ENCODE peak calls at places on chromosomes 1 and 21, in six cellular contexts. K, O, I, X, H and V are unnamed samples.

GRCh38 chr1:9823943-9824701 is at the start of gene CLSTN1:
- DNase-seq in K (peak), O (peak), I (peak), X (peak), H (peak), V (peak)

GRCh38 chr1:11284784-11285183 is 11.8 kb downstream of the UBIAD1 start:
- DNase-seq in K (no peak), O (no peak), I (no peak), X (no peak), H (no peak), V (no peak)

GRCh38 chr1:175508320-175509110 is 234.9 kb downstream of the TNR start:
- DNase-seq in K (no peak), O (no peak), I (no peak), X (no peak), H (no peak), V (no peak)

GRCh38 chr1:19643602-19644419 is at the start of gene NBL1:
- DNase-seq in K (peak), O (peak), I (peak), X (peak), H (peak), V (no peak)

GRCh38 chr1:54792686-54793282 is 8.3 kb downstream of the TTC22 start:
- DNase-seq in K (peak), O (no peak), I (no peak), X (no peak), H (no peak), V (no peak)

GRCh38 chr1:84889437-84889836 is 3.6 kb downstream of the LPAR3 start:
- DNase-seq in K (no peak), O (no peak), I (no peak), X (no peak), H (no peak), V (no peak)

GRCh38 chr1:70847013-70847412 is 200.6 kb downstream of the PTGER3 start:
- DNase-seq in K (no peak), O (no peak), I (no peak), X (no peak), H (no peak), V (no peak)

GRCh38 chr21:35481005-35481404 is 431.9 kb upstream of the RUNX1 start:
- DNase-seq in K (no peak), O (no peak), I (no peak), X (no peak), H (no peak), V (no peak)

GRCh38 chr1:64969305-64970066 is 3.1 kb upstream of the JAK1 start:
- DNase-seq in K (no peak), O (no peak), I (no peak), X (no peak), H (no peak), V (no peak)

GRCh38 chr1:56081151-56081550 is 498.2 kb downstream of the PLPP3 start:
- DNase-seq in K (no peak), O (no peak), I (no peak), X (peak), H (no peak), V (peak)

GRCh38 chr1:28370220-28371010 is 875 bp downstream of the PHACTR4 start:
- DNase-seq in K (peak), O (peak), I (no peak), X (peak), H (no peak), V (peak)

GRCh38 chr1:182630586-182630985 is 26.4 kb upstream of the RGS16 start:
- DNase-seq in K (no peak), O (no peak), I (no peak), X (no peak), H (no peak), V (no peak)

GRCh38 chr1:117565745-117566455 is 39.9 kb upstream of the TENT5C start:
- DNase-seq in K (peak), O (no peak), I (peak), X (no peak), H (no peak), V (no peak)

GRCh38 chr1:25927541-25928265 is 21.5 kb upstream of the STMN1 start:
- DNase-seq in K (peak), O (no peak), I (no peak), X (no peak), H (no peak), V (no peak)

GRCh38 chr1:3403011-3403345 is 51.5 kb upstream of the ARHGEF16 start:
- DNase-seq in K (no peak), O (no peak), I (peak), X (no peak), H (no peak), V (no peak)

GRCh38 chr1:9129391-9130041 is 614 bp upstream of the GPR157 start:
- DNase-seq in K (peak), O (peak), I (peak), X (peak), H (peak), V (peak)

GRCh38 chr1:245870698-245871097 is 636.4 kb downstream of the SMYD3 start:
- DNase-seq in K (peak), O (no peak), I (no peak), X (no peak), H (no peak), V (no peak)

GRCh38 chr1:109529895-109530456 is 9.7 kb upstream of the GPR61 start:
- DNase-seq in K (peak), O (no peak), I (no peak), X (no peak), H (no peak), V (no peak)

GRCh38 chr1:24946861-24947658 is 17.0 kb upstream of the RUNX3 start:
- DNase-seq in K (no peak), O (no peak), I (peak), X (no peak), H (no peak), V (no peak)

GRCh38 chr1:21568809-21569385 is 59.7 kb downstream of the ALPL start:
- DNase-seq in K (no peak), O (no peak), I (no peak), X (no peak), H (no peak), V (no peak)

GRCh38 chr1:221939598-221939997 is 197.7 kb upstream of the DUSP10 start:
- DNase-seq in K (no peak), O (no peak), I (no peak), X (peak), H (no peak), V (no peak)

GRCh38 chr1:240492832-240493440 is 119.0 kb downstream of the GREM2 start:
- DNase-seq in K (peak), O (no peak), I (peak), X (peak), H (no peak), V (no peak)

GRCh38 chr1:172322219-172323061 is 98.0 kb upstream of the C1orf105 start:
- DNase-seq in K (peak), O (peak), I (no peak), X (no peak), H (no peak), V (no peak)

GRCh38 chr1:202165942-202166843 is 5.8 kb upstream of the PTPN7 start:
- DNase-seq in K (no peak), O (no peak), I (no peak), X (no peak), H (no peak), V (no peak)

GRCh38 chr1:3219005-3219724 is 150.2 kb downstream of the PRDM16 start:
- DNase-seq in K (peak), O (peak), I (no peak), X (peak), H (peak), V (no peak)

GRCh38 chr1:37753473-37754321 is 11.2 kb downstream of the EPHA10 start:
- DNase-seq in K (peak), O (no peak), I (peak), X (no peak), H (no peak), V (no peak)
- TF ChIP-seq EP300 in K (no peak), O (no peak), I (no peak), X (no peak), H (no peak), V (no peak)

DNA sequence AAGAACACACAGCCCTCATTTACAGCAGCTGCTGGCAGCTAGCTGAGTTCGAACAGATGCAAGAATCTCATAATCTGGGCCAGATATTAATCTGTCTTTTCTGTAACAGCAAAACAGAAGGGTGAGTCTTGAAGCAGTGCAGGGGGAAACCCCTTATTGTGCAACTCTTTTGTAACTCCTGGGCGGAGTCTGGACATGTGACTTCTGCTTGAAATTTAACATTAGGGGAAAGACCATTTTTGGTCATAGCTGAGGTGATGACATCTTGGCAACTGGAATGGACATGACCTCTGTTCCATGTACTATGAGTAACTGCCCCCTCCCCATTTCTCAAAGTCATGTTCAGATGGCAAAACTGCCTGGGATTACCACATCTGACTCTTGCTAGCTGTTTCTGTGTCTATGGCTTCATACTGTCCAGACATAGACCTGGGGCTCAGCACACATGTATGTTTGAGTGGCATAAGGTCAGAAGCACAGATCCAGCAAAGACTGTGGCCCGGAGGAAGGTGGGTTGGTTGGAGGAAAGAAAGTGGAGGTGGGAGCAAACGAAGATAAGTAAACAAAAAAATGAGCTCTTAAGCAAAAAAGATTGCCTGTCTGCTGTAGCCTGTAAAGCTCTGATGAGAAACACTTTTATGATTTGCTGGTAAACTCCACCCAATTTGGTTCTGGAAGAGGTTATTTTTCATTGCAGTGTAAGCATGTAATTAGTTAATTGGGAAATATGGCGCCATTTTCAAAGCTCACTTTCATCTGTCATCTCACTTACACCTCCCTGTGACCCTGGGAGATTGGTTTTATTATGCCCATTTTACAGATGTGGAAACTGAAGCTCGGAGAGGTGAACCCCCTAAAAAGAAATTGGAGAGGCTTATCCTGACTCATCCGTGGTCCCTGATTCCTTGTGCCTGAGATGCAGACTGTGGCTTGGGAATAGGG is 26.1 kb downstream of the ETS2 start:
- DNase-seq in K (no peak), O (peak), I (no peak), X (peak), H (peak), V (no peak)
- TF ChIP-seq EP300 in K (no peak), O (peak), I (peak), X (peak), H (no peak), V (peak)

GRCh38 chr1:155261888-155262673 is at the start of gene SCAMP3:
- DNase-seq in K (peak), O (peak), I (peak), X (peak), H (peak), V (peak)
- TF ChIP-seq EP300 in K (no peak), O (peak), I (no peak), X (no peak), H (no peak), V (no peak)

GRCh38 chr1:98333936-98334335 is 327.6 kb upstream of the SNX7 start:
- DNase-seq in K (no peak), O (no peak), I (no peak), X (no peak), H (no peak), V (no peak)
- TF ChIP-seq EP300 in K (no peak), O (no peak), I (no peak), X (no peak), H (no peak), V (no peak)

GRCh38 chr1:29456685-29457084 is 220.4 kb downstream of the PTPRU start:
- DNase-seq in K (no peak), O (no peak), I (no peak), X (no peak), H (no peak), V (no peak)
- TF ChIP-seq EP300 in K (no peak), O (no peak), I (no peak), X (no peak), H (no peak), V (no peak)